ENCODE peak calls at places on chromosome 21, in four cellular contexts. H is A549, L is pancreas, O is astrocyte of the cerebellum. C is an unnamed sample.

GRCh38 chr21:26127918-26128317 is 42.7 kb downstream of the APP start:
- DNase-seq in H (no peak), L (no peak), O (no peak), C (no peak)

GRCh38 chr21:41138711-41139110 is 29.2 kb upstream of the BACE2 start:
- DNase-seq in H (no peak), L (no peak), O (no peak), C (no peak)

GRCh38 chr21:16587141-16587570 is 857.4 kb downstream of the USP25 start:
- DNase-seq in H (peak; percentile 84), L (peak; percentile 76), O (no peak), C (peak; percentile 32)

GRCh38 chr21:29248124-29248523 is 50.6 kb upstream of the BACH1 start:
- DNase-seq in H (no peak), L (no peak), O (no peak), C (no peak)

GRCh38 chr21:35400233-35400939 is 351.3 kb upstream of the RUNX1 start:
- DNase-seq in H (peak; percentile 65), L (no peak), O (peak; percentile 64), C (peak; percentile 11)

GRCh38 chr21:34771512-34772028 is 102.8 kb downstream of the CLIC6 start:
- DNase-seq in H (peak; percentile 57), L (no peak), O (no peak), C (no peak)

GRCh38 chr21:35411434-35411833 is 362.3 kb upstream of the RUNX1 start:
- DNase-seq in H (no peak), L (no peak), O (no peak), C (no peak)

GRCh38 chr21:15928196-15928595 is 198.4 kb downstream of the USP25 start:
- DNase-seq in H (no peak), L (no peak), O (no peak), C (no peak)

C was measured in AG04450.